ENCODE peak calls at places on chromosomes 7 and 10, in four cellular contexts. J is SK-N-SH, K is GM12878, T is HepG2. S is an unnamed sample.

GRCh38 chr7:118327179-118327578 is 102.7 kb downstream of the ANKRD7 start:
- DNase-seq in K (no peak), T (no peak), J (no peak), S (no peak)

GRCh38 chr7:4436361-4436899 is 245.7 kb upstream of the FOXK1 start:
- DNase-seq in J (no peak), K (no peak), T (peak), S (no peak)

GRCh38 chr10:99619851-99620712 is at the start of gene SLC25A28:
- DNase-seq in K (peak), J (peak), T (peak), S (peak)

GRCh38 chr7:33982425-33982786 is 77.1 kb downstream of the BMPER start:
- DNase-seq in T (no peak), J (no peak), K (no peak), S (peak)

GRCh38 chr10:131982185-131982756 is 548 bp upstream of the BNIP3 start:
- DNase-seq in T (no peak), K (no peak), J (peak), S (no peak)

GRCh38 chr7:33591481-33591880 is 313.9 kb upstream of the BMPER start:
- DNase-seq in T (no peak), J (no peak), K (no peak), S (no peak)

GRCh38 chr10:22554481-22555182 is 159.7 kb downstream of the PIP4K2A start:
- DNase-seq in J (peak), K (no peak), T (no peak), S (no peak)

GRCh38 chr10:17428616-17429097 is 25.7 kb downstream of the ST8SIA6 start:
- DNase-seq in K (no peak), T (no peak), J (no peak), S (no peak)

GRCh38 chr7:5422324-5423271 is 1.0 kb downstream of the TNRC18 start:
- DNase-seq in K (no peak), J (peak), T (peak), S (no peak)

GRCh38 chr7:32069251-32069650 is 956 bp downstream of the PDE1C start:
- DNase-seq in K (no peak), J (no peak), T (no peak), S (no peak)

GRCh38 chr7:6691609-6692106 is 15.1 kb downstream of the ZNF12 start:
- DNase-seq in J (no peak), T (no peak), K (no peak), S (peak)

DNA sequence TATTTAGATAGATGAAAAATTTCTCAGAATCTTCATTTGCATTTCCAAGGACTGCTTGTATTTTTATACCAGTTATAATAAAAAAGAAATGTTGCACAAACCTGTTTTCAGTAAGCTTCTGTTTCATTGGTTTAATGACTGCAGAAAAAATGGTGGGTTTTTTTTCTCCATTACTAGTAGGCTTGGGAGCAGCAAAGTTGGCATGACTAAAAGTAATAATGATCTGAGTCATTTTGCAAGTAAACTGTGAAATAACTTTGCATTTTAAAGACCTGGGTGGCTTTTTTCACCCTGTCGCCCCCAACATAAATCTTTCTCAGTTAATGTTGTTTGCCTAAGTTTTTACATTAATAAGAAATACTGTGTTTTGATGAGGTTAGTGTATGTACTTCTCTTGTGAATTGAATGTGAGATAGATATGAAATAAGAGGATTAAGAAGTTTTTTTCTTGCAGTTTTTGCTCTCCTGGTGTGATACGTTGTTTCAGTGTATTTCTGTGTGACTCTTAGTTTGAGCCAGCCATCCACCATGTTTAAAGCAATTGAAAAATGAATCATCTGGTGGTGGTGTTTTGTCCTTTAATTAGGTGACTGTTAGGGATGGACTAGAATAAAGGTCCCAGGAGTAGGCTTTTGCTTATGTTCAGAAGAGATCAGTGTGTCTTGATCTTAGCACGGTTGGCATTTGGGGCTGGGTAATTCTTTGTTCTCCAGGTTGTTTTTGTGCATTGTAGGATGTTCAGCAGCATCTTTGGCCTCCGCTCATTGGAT is 1.8 kb downstream of the GNAI1 start:
- DNase-seq in J (no peak), K (no peak), T (no peak), S (no peak)
- TF ChIP-seq JUND in J (no peak), K (no peak), T (no peak), S (no peak)

DNA sequence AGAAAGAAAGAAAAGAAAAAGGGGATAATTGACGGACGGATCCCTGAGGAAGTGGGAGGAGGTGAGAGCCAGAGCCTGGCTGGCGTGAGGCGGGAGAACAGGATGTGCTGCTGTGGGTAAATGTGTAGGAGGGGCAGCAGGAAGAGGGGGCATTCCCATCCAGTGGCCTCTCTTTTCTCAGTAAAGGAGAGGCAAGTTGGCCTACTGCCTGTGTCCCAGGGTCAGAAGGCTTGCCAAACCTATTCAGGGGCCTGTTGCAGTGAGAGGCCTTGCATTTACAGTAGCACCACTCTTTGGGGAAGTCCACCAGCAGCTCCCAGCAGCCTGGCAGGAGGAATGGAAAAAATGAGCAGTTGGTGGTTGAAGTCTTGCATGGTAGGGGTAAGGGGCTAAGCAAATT is 26.6 kb upstream of the ASCC1 start:
- DNase-seq in J (no peak), T (no peak), K (no peak), S (no peak)
- TF ChIP-seq JUND in J (no peak), T (no peak), K (no peak), S (no peak)

GRCh38 chr10:37474645-37475044 is 349.2 kb downstream of the ANKRD30A start:
- DNase-seq in J (no peak), K (no peak), T (no peak), S (no peak)
- TF ChIP-seq JUND in J (no peak), K (no peak), T (no peak), S (no peak)

DNA sequence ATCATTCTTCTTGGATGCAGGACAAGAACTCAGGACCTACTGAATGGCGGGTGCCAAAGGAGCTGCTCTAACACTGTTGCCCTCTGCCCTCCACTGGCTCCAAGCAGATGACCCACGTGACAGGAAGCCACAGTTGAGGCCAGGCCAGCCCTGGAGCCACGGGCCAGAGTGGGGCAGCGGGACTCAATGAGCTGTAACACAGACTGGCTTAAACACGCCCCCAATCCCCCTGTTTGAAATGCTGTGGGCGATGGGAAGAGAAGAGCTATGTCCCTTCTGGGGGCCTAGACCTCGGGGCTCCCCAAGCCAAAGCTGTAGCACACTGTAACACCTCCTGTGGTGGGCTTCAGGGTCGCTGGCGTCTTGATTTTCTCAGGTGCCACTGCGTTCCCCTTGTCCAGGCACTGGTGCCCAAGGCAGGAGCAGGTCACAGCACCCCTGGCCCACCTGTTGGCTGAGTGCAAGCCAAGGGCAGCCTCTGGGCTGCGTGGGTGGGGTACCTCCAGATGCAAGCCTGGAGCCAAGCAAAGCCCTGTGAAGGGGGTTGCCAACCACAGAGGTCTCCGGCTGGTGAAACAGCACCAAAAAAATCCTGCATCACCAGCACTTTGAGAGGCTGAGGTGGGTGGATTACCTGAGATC is 18.6 kb upstream of the ZMIZ2 start:
- DNase-seq in J (no peak), T (no peak), K (no peak), S (no peak)
- TF ChIP-seq JUND in J (no peak), T (no peak), K (no peak), S (no peak)

DNA sequence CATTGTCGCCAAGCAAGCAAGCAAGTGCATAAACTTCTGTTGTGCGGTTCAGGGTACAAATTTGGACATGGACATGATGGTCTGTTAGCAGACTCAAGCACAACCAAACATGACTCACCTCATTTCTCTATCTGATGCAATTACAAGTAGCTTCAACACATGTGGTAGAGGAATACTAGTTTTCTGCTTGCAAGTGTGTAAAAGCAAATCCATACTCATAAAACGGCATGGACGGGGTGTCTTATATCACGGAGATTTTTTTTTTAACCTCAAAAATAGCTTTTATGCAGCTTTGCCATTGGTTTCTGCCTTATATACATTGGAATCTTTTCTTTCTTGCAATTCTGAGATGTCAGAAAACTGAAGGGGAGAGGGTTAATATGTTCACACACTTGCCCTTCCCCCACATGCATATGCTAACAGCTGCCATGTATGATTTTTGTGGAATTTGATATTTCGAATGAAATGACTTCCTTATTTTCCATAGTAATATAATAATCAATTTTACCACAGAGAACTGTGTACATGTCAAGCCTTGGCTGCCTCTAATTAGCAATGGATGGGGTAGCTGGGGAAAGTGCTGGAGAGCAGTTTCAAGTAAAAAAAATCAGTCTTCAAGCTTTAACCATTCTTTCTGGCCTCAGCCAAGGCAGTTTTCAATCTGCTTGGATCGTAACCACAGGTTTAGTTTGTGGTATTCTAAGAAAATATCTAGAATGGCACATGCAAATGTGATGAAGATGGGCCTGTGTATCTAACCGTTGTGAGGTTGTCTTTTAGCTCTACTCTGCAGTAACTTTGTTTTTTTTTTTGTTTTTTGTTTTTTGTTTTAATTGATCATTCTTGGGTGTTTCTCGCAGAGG is 106.0 kb upstream of the PDCD4 start:
- DNase-seq in K (no peak), J (no peak), T (no peak), S (no peak)
- TF ChIP-seq JUND in K (no peak), J (no peak), T (no peak), S (no peak)

DNA sequence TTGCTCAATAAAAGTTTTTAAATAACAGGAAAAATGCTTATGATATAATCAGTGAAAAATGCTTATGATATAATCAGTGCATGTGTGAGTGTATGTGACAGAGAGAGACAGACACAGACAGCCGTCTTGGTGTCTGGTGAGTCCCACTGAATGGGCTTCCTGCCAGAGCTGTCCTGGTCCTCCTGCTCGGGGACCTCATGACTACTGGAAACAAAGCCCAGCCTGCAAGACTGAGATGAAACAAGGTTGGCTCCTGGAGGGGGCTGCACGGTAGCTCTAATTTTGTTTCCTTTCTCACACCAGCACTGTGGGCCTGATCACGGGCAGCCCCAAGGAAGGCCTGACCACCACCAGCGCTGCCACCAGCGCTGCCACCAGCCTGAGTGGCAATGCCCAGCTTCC is 57.3 kb downstream of the NRP1 start:
- DNase-seq in K (no peak), J (peak), T (no peak), S (no peak)
- TF ChIP-seq JUND in K (no peak), J (peak), T (no peak), S (no peak)